ENCODE peak calls at places on chromosome 6, in four cellular contexts. One of them, this sample, is unnamed.
A peak's percentile ranks its signal among the peaks of the same experiment; 100 is the strongest.

GRCh38 chr6:71228461-71229041 is 60.1 kb upstream of the OGFRL1 start:
- DNase-seq in brain microvascular endothelial cell: no peak
- DNase-seq in tibial nerve: no peak
- DNase-seq in upper lobe of right lung: no peak
- DNase-seq in this sample: no peak

GRCh38 chr6:138520463-138520862 is 21.2 kb upstream of the NHSL1 start:
- DNase-seq in brain microvascular endothelial cell: no peak
- DNase-seq in tibial nerve: no peak
- DNase-seq in upper lobe of right lung: no peak
- DNase-seq in this sample: no peak

GRCh38 chr6:128827675-128828464 is 55.1 kb upstream of the LAMA2 start:
- DNase-seq in brain microvascular endothelial cell: peak; percentile 45
- DNase-seq in tibial nerve: no peak
- DNase-seq in upper lobe of right lung: no peak
- DNase-seq in this sample: no peak

GRCh38 chr6:143806282-143807102 is 36.6 kb upstream of the LTV1 start:
- DNase-seq in brain microvascular endothelial cell: peak; percentile 93
- DNase-seq in tibial nerve: no peak
- DNase-seq in upper lobe of right lung: no peak
- DNase-seq in this sample: no peak

GRCh38 chr6:100382767-100383195 is 81.9 kb downstream of the SIM1 start:
- DNase-seq in brain microvascular endothelial cell: no peak
- DNase-seq in tibial nerve: no peak
- DNase-seq in upper lobe of right lung: no peak
- DNase-seq in this sample: no peak

GRCh38 chr6:75334266-75335040 is 49.9 kb upstream of the TMEM30A start:
- DNase-seq in brain microvascular endothelial cell: peak; percentile 49
- DNase-seq in tibial nerve: no peak
- DNase-seq in upper lobe of right lung: no peak
- DNase-seq in this sample: no peak

GRCh38 chr6:164325168-164325567 is 910.6 kb downstream of the QKI start:
- DNase-seq in brain microvascular endothelial cell: no peak
- DNase-seq in tibial nerve: no peak
- DNase-seq in upper lobe of right lung: no peak
- DNase-seq in this sample: no peak

GRCh38 chr6:34095741-34096140 is 50.1 kb downstream of the GRM4 start:
- DNase-seq in brain microvascular endothelial cell: no peak
- DNase-seq in tibial nerve: no peak
- DNase-seq in upper lobe of right lung: no peak
- DNase-seq in this sample: no peak

GRCh38 chr6:116531675-116532570 is 13.6 kb downstream of the TRAPPC3L start:
- DNase-seq in brain microvascular endothelial cell: peak; percentile 82
- DNase-seq in tibial nerve: peak; percentile 88
- DNase-seq in upper lobe of right lung: no peak
- DNase-seq in this sample: peak; percentile 63

GRCh38 chr6:19712012-19712688 is 125.0 kb upstream of the ID4 start:
- DNase-seq in brain microvascular endothelial cell: no peak
- DNase-seq in tibial nerve: no peak
- DNase-seq in upper lobe of right lung: no peak
- DNase-seq in this sample: no peak

GRCh38 chr6:28988536-28989415 is 16.3 kb downstream of the ZNF311 start:
- DNase-seq in brain microvascular endothelial cell: peak; percentile 66
- DNase-seq in tibial nerve: peak; percentile 26
- DNase-seq in upper lobe of right lung: peak; percentile 81
- DNase-seq in this sample: no peak

GRCh38 chr6:163405412-163406309 is 8.9 kb upstream of the QKI start:
- DNase-seq in brain microvascular endothelial cell: no peak
- DNase-seq in tibial nerve: peak; percentile 45
- DNase-seq in upper lobe of right lung: peak; percentile 89
- DNase-seq in this sample: peak; percentile 54

GRCh38 chr6:157443066-157443800 is 62.2 kb downstream of the ZDHHC14 start:
- DNase-seq in brain microvascular endothelial cell: peak; percentile 79
- DNase-seq in tibial nerve: no peak
- DNase-seq in upper lobe of right lung: no peak
- DNase-seq in this sample: peak; percentile 36

GRCh38 chr6:149451361-149452061 is 33.3 kb downstream of the ZC3H12D start:
- DNase-seq in brain microvascular endothelial cell: no peak
- DNase-seq in tibial nerve: no peak
- DNase-seq in upper lobe of right lung: peak; percentile 85
- DNase-seq in this sample: no peak

GRCh38 chr6:52566853-52567279 is 10.0 kb downstream of the TRAM2 start:
- DNase-seq in brain microvascular endothelial cell: peak; percentile 100
- DNase-seq in tibial nerve: peak; percentile 49
- DNase-seq in upper lobe of right lung: no peak
- DNase-seq in this sample: no peak

GRCh38 chr6:92008757-92009502 is 1410.4 kb downstream of the EPHA7 start:
- DNase-seq in brain microvascular endothelial cell: no peak
- DNase-seq in tibial nerve: no peak
- DNase-seq in upper lobe of right lung: no peak
- DNase-seq in this sample: no peak

GRCh38 chr6:50602191-50602810 is 111.0 kb upstream of the TFAP2D start:
- DNase-seq in brain microvascular endothelial cell: peak; percentile 31
- DNase-seq in tibial nerve: peak; percentile 24
- DNase-seq in upper lobe of right lung: no peak
- DNase-seq in this sample: peak; percentile 6

GRCh38 chr6:28651161-28651560 is 125.5 kb downstream of the GPX5 start:
- DNase-seq in brain microvascular endothelial cell: peak; percentile 20
- DNase-seq in tibial nerve: no peak
- DNase-seq in upper lobe of right lung: no peak
- DNase-seq in this sample: no peak

GRCh38 chr6:151388997-151389639 is 2.2 kb downstream of the ZBTB2 start:
- DNase-seq in brain microvascular endothelial cell: no peak
- DNase-seq in tibial nerve: no peak
- DNase-seq in upper lobe of right lung: no peak
- DNase-seq in this sample: no peak

GRCh38 chr6:127939442-127940066 is 38.7 kb upstream of the THEMIS start:
- DNase-seq in brain microvascular endothelial cell: peak; percentile 4
- DNase-seq in tibial nerve: no peak
- DNase-seq in upper lobe of right lung: no peak
- DNase-seq in this sample: no peak

GRCh38 chr6:151763938-151764680 is 43.4 kb upstream of the ESR1 start:
- DNase-seq in brain microvascular endothelial cell: peak; percentile 93
- DNase-seq in tibial nerve: peak; percentile 91
- DNase-seq in upper lobe of right lung: peak; percentile 97
- DNase-seq in this sample: peak; percentile 49

GRCh38 chr6:41705996-41706835 is 29.2 kb downstream of the TFEB start:
- DNase-seq in brain microvascular endothelial cell: peak; percentile 56
- DNase-seq in tibial nerve: peak; percentile 73
- DNase-seq in upper lobe of right lung: peak; percentile 88
- DNase-seq in this sample: peak; percentile 90

GRCh38 chr6:105509506-105510331 is 106.8 kb upstream of the PREP start:
- DNase-seq in brain microvascular endothelial cell: peak; percentile 29
- DNase-seq in tibial nerve: peak; percentile 36
- DNase-seq in upper lobe of right lung: no peak
- DNase-seq in this sample: no peak

GRCh38 chr6:147390909-147391536 is 117.5 kb upstream of the SAMD5 start:
- DNase-seq in brain microvascular endothelial cell: peak; percentile 27
- DNase-seq in tibial nerve: no peak
- DNase-seq in upper lobe of right lung: no peak
- DNase-seq in this sample: no peak

GRCh38 chr6:169650241-169650958 is 51.4 kb downstream of the WDR27 start:
- DNase-seq in brain microvascular endothelial cell: no peak
- DNase-seq in tibial nerve: no peak
- DNase-seq in upper lobe of right lung: no peak
- DNase-seq in this sample: no peak

GRCh38 chr6:127904160-127904559 is 3.3 kb upstream of the THEMIS start:
- DNase-seq in brain microvascular endothelial cell: no peak
- DNase-seq in tibial nerve: no peak
- DNase-seq in upper lobe of right lung: no peak
- DNase-seq in this sample: no peak

GRCh38 chr6:34350100-34350936 is 42.2 kb downstream of the NUDT3 start:
- DNase-seq in brain microvascular endothelial cell: no peak
- DNase-seq in tibial nerve: no peak
- DNase-seq in upper lobe of right lung: no peak
- DNase-seq in this sample: no peak

GRCh38 chr6:53244958-53245357 is 96.3 kb upstream of the GCM1 start:
- DNase-seq in brain microvascular endothelial cell: no peak
- DNase-seq in tibial nerve: no peak
- DNase-seq in upper lobe of right lung: no peak
- DNase-seq in this sample: peak; percentile 53

DNA sequence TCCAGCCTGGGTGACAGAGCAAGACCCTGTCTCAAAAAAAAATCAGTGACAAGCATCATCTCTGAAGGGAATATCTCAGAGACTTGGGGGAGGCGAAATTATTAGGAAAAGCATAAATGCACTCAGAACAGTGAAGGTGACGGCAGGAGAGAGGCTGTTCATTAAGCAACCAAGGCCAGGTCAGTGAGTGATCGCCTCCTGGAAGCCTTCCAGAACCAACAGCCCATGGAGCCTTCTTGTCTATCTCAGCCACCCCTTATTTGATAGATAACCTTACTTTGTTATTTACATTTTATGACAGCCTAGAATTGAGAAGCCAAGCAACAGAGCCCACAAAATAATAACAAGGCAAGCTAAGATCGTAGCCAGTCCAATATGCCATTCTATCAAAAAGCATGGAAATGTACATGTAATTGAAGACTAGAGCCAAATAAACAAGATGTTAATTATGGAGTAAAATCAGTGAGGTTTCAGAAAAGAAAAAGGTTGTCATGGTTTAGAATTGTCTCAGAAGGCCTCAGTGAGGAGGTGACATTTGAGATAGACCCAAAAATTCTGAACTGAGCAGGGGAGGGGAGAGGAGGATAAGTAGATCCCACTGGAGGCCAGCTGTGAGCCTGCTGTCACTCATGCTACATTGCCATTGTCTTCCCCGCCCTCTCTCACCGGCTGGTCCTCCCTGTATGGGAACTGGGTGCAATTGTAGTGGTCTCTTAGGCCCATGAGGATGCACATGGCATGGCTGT is 17.8 kb downstream of the BNIP5 start:
- DNase-seq in brain microvascular endothelial cell: no peak
- DNase-seq in tibial nerve: no peak
- DNase-seq in upper lobe of right lung: no peak
- DNase-seq in this sample: no peak
- TF ChIP-seq CTCF in brain microvascular endothelial cell: no peak
- TF ChIP-seq CTCF in tibial nerve: no peak
- TF ChIP-seq CTCF in upper lobe of right lung: no peak
- TF ChIP-seq CTCF in this sample: no peak

DNA sequence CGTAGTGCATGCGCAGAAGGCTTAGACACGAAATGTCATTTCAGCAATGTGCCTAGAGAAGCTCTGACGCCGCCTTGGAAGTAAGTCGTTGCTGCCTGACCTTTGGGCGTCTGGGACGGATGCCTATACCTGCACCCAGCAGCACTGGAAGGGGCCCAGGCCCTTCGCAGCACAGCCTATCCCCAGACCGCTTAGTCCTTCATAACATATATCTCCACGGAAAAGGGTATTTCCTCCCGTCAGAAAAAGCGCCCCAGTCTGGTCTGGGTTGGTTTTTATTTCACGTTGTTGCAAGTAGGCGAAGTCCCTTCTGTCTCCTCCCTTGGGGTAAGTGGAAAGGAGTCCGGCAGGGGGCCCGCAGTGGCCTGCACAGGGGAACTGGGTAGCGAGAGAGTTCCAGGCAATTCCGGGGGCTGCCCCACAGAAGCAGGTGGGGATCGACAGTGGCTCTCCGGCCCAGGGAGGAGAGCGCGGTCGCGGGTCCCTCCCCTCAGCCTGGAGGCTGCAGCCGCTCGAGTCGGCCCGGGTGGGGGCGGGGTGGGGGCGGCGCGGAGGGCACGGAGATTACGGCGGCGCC is 558 bp upstream of the EYA4 start:
- DNase-seq in brain microvascular endothelial cell: no peak
- DNase-seq in tibial nerve: no peak
- DNase-seq in upper lobe of right lung: no peak
- DNase-seq in this sample: peak; percentile 22
- TF ChIP-seq CTCF in brain microvascular endothelial cell: peak; percentile 49
- TF ChIP-seq CTCF in tibial nerve: no peak
- TF ChIP-seq CTCF in upper lobe of right lung: no peak
- TF ChIP-seq CTCF in this sample: no peak

GRCh38 chr6:1111361-1111760 is 200.5 kb upstream of the FOXQ1 start:
- DNase-seq in brain microvascular endothelial cell: no peak
- DNase-seq in tibial nerve: no peak
- DNase-seq in upper lobe of right lung: no peak
- DNase-seq in this sample: no peak
- TF ChIP-seq CTCF in brain microvascular endothelial cell: no peak
- TF ChIP-seq CTCF in tibial nerve: no peak
- TF ChIP-seq CTCF in upper lobe of right lung: no peak
- TF ChIP-seq CTCF in this sample: no peak

GRCh38 chr6:14117158-14118090 is at the start of gene CD83:
- DNase-seq in brain microvascular endothelial cell: peak; percentile 43
- DNase-seq in tibial nerve: no peak
- DNase-seq in upper lobe of right lung: peak; percentile 91
- DNase-seq in this sample: peak; percentile 96
- TF ChIP-seq CTCF in brain microvascular endothelial cell: peak; percentile 35
- TF ChIP-seq CTCF in tibial nerve: no peak
- TF ChIP-seq CTCF in upper lobe of right lung: no peak
- TF ChIP-seq CTCF in this sample: peak; percentile 17

GRCh38 chr6:73314577-73315492 is 39.2 kb downstream of the DPPA5 start:
- DNase-seq in brain microvascular endothelial cell: no peak
- DNase-seq in tibial nerve: no peak
- DNase-seq in upper lobe of right lung: no peak
- DNase-seq in this sample: no peak

GRCh38 chr6:73309784-73310502 is 44.1 kb downstream of the DPPA5 start:
- DNase-seq in brain microvascular endothelial cell: peak; percentile 49
- DNase-seq in tibial nerve: peak; percentile 8
- DNase-seq in upper lobe of right lung: peak; percentile 84
- DNase-seq in this sample: peak; percentile 88

GRCh38 chr6:73309534-73309783 is 44.6 kb downstream of the DPPA5 start:
- DNase-seq in brain microvascular endothelial cell: no peak
- DNase-seq in tibial nerve: no peak
- DNase-seq in upper lobe of right lung: no peak
- DNase-seq in this sample: no peak

GRCh38 chr6:73308712-73309533 is 45.2 kb downstream of the DPPA5 start:
- DNase-seq in brain microvascular endothelial cell: peak; percentile 4
- DNase-seq in tibial nerve: no peak
- DNase-seq in upper lobe of right lung: no peak
- DNase-seq in this sample: no peak
- TF ChIP-seq CTCF in brain microvascular endothelial cell: peak; percentile 51
- TF ChIP-seq CTCF in tibial nerve: no peak
- TF ChIP-seq CTCF in upper lobe of right lung: no peak
- TF ChIP-seq CTCF in this sample: no peak

DNA sequence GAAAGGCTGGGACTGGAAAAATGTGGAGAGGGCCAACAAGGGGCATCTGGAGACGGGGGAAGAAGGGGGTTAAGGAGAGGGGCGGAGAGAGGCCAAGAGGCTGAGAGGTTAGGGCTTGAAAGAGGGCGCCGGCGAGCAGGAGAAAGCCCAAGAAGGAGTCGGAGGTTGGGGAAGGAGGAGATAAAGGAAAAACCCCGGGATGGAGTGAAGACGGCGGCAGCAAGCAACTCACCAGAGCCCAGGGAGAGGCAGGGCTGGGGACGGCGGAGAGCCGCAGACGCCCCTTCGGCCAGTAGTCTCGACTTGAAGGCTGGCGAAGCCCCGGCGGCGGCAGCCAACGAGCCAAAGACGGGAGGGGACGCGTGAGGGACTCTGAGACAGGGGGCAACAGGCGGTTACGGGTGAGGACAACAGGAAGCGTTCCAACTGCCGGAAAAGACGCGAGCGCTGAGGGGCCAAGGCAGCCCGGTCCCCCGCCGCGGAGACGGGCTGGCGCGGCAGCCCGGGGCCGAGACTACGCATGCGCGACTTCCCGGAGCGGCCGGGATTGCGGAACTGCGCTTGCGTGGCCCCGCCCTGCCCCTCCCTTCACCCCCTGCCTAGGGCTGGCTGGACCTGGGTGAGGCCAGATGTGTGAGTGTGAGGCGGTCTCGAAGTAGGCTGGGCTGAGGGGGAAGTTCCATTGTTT is at the start of gene STK38:
- DNase-seq in brain microvascular endothelial cell: peak; percentile 70
- DNase-seq in tibial nerve: peak; percentile 83
- DNase-seq in upper lobe of right lung: peak; percentile 96
- DNase-seq in this sample: peak; percentile 95
- TF ChIP-seq CTCF in brain microvascular endothelial cell: peak; percentile 28
- TF ChIP-seq CTCF in tibial nerve: no peak
- TF ChIP-seq CTCF in upper lobe of right lung: no peak
- TF ChIP-seq CTCF in this sample: peak; percentile 41

This sample was measured in GM13977.